ENCODE peak calls at places on chromosome 18, in five cellular contexts. W, N, R, U and M are unnamed samples. For H3K4me1, the result is how much of the 10 kb centered on the place peaks cover.

GRCh38 chr18:7684357-7684756 is 117.2 kb downstream of the PTPRM start:
- DNase-seq in R (no peak), U (no peak), N (no peak), W (no peak), M (no peak)

GRCh38 chr18:77052297-77052645 is 80.3 kb downstream of the MBP start:
- DNase-seq in R (no peak), W (no peak), N (no peak), U (no peak), M (no peak)

GRCh38 chr18:5601188-5601624 is 57.4 kb upstream of the EPB41L3 start:
- DNase-seq in R (peak), N (no peak), W (no peak), U (no peak), M (no peak)

GRCh38 chr18:3357516-3357915 is 92.5 kb upstream of the TGIF1 start:
- DNase-seq in U (no peak), W (no peak), N (no peak), R (no peak), M (no peak)

GRCh38 chr18:8084160-8084559 is 517.0 kb downstream of the PTPRM start:
- DNase-seq in R (peak), W (peak), U (peak), N (peak), M (peak)

GRCh38 chr18:24436939-24437338 is 10.5 kb downstream of the IMPACT start:
- DNase-seq in W (no peak), U (no peak), N (no peak), R (no peak), M (no peak)

GRCh38 chr18:59783138-59783537 is 85.9 kb upstream of the CCBE1 start:
- DNase-seq in U (peak), W (peak), N (peak), R (peak), M (peak)

GRCh38 chr18:77765468-77765867 is 515.8 kb downstream of the GALR1 start:
- DNase-seq in U (no peak), R (peak), W (no peak), N (no peak), M (peak)

GRCh38 chr18:78659748-78660147 is 319.9 kb upstream of the SALL3 start:
- DNase-seq in W (no peak), N (peak), U (no peak), R (no peak), M (peak)

GRCh38 chr18:35971661-35972196 is 750 bp upstream of the RMP24 start:
- DNase-seq in R (no peak), N (no peak), W (no peak), U (no peak), M (no peak)

GRCh38 chr18:30810580-30810979 is 232.0 kb downstream of the DSC3 start:
- DNase-seq in R (no peak), W (no peak), U (no peak), N (no peak), M (no peak)

GRCh38 chr18:33051397-33051796 is 278.6 kb upstream of the KLHL14 start:
- DNase-seq in R (no peak), U (peak), W (no peak), N (no peak), M (no peak)

GRCh38 chr18:78971511-78972245 is 7.9 kb upstream of the SALL3 start:
- DNase-seq in U (no peak), R (no peak), N (peak), W (no peak), M (no peak)

GRCh38 chr18:27843783-27844415 is 333.0 kb downstream of the CDH2 start:
- DNase-seq in W (peak), U (peak), R (no peak), N (no peak), M (no peak)

GRCh38 chr18:48201952-48202898 is 207.0 kb downstream of the ZBTB7C start:
- DNase-seq in N (no peak), R (no peak), U (no peak), W (no peak), M (no peak)

GRCh38 chr18:59419386-59419785 is 60.3 kb upstream of the LMAN1 start:
- DNase-seq in W (peak), U (peak), N (no peak), R (peak), M (no peak)

GRCh38 chr18:33201509-33201926 is 239.0 kb downstream of the CCDC178 start:
- DNase-seq in W (no peak), U (peak), R (peak), N (peak), M (peak)

GRCh38 chr18:51028201-51028805 is 1.7 kb upstream of the SMAD4 start:
- DNase-seq in W (peak), U (no peak), R (peak), N (no peak), M (no peak)

GRCh38 chr18:3002766-3003165 is 10.2 kb downstream of the LPIN2 start:
- DNase-seq in U (no peak), N (no peak), W (no peak), R (peak), M (no peak)

GRCh38 chr18:79506191-79507075 is 110.7 kb downstream of the NFATC1 start:
- DNase-seq in N (no peak), R (no peak), W (no peak), U (no peak), M (no peak)

GRCh38 chr18:28134774-28135173 is 42.2 kb downstream of the CDH2 start:
- DNase-seq in R (no peak), N (no peak), U (no peak), W (no peak), M (no peak)

GRCh38 chr18:80022613-80023012 is 11.6 kb upstream of the RBFA start:
- DNase-seq in W (peak), N (no peak), R (peak), U (peak), M (peak)

GRCh38 chr18:36132756-36133155 is 3.1 kb downstream of the ELP2 start:
- DNase-seq in R (no peak), N (no peak), U (no peak), W (no peak), M (no peak)

GRCh38 chr18:48018806-48019295 is 88.4 kb upstream of the SMAD2 start:
- DNase-seq in N (peak), W (no peak), R (no peak), U (no peak), M (no peak)

GRCh38 chr18:27030403-27030802 is 154.7 kb downstream of the CHST9 start:
- DNase-seq in W (no peak), U (no peak), N (no peak), R (no peak), M (no peak)

GRCh38 chr18:68840554-68841263 is 42.8 kb downstream of the CCDC102B start:
- DNase-seq in W (peak), U (peak), R (peak), N (no peak), M (peak)

GRCh38 chr18:58231930-58232329 is 187.9 kb downstream of the NEDD4L start:
- DNase-seq in R (peak), W (no peak), U (no peak), N (no peak), M (no peak)

GRCh38 chr18:8501044-8501443 is 108.2 kb upstream of the RAB12 start:
- DNase-seq in W (no peak), N (no peak), U (no peak), R (no peak), M (no peak)

GRCh38 chr18:76399613-76400391 is 95.2 kb downstream of the ZNF516 start:
- DNase-seq in R (no peak), N (no peak), W (no peak), U (no peak), M (no peak)

GRCh38 chr18:53756607-53756972 is 467.9 kb downstream of the MBD2 start:
- DNase-seq in U (no peak), R (no peak), N (no peak), W (no peak), M (no peak)

GRCh38 chr18:23228102-23229051 is 93.1 kb downstream of the CABLES1 start:
- DNase-seq in N (no peak), W (peak), U (peak), R (no peak), M (no peak)

GRCh38 chr18:23226930-23227728 is 91.8 kb downstream of the CABLES1 start:
- DNase-seq in W (peak), U (peak), N (no peak), R (peak), M (no peak)

GRCh38 chr18:23227729-23228075 is 92.4 kb downstream of the CABLES1 start:
- DNase-seq in N (no peak), W (no peak), R (no peak), U (no peak), M (no peak)

GRCh38 chr18:23225518-23225917 is 90.2 kb downstream of the CABLES1 start:
- DNase-seq in U (peak), W (peak), N (no peak), R (no peak), M (no peak)

DNA sequence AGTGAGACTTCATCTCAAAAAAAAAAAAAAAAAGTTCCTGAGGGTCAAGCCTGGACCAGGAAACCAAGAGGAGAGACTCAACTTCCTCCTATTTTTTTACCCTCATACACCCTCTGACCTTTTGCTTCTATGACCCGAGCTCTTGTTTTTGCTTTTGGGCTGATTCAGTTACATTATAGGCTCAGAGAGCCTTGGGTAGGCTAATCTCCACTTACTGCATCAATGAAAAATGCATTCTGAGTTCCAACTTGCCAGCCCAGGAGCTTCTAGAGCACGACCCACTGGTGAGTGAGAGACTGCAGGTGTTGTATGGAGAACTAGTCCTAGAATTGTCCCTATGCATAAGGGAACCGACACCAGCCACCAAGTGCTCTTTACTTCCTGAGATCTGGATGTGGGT is 91.1 kb downstream of the CABLES1 start:
- DNase-seq in N (no peak), W (peak), U (peak), R (no peak), M (no peak)
- H3K4me1 ChIP-seq in N (under half), W (under half), U (under half), R (under half), M (under half)

GRCh38 chr18:75087119-75088020 is 121.6 kb downstream of the PTGR3 start:
- DNase-seq in R (no peak), U (no peak), N (no peak), W (no peak), M (no peak)

GRCh38 chr18:75089748-75090327 is 119.1 kb downstream of the PTGR3 start:
- DNase-seq in N (no peak), R (no peak), U (no peak), W (no peak), M (no peak)

GRCh38 chr18:75088622-75089211 is 120.2 kb downstream of the PTGR3 start:
- DNase-seq in W (no peak), R (no peak), U (no peak), N (no peak), M (no peak)

GRCh38 chr18:75088021-75088506 is 120.9 kb downstream of the PTGR3 start:
- DNase-seq in U (no peak), R (no peak), W (no peak), N (no peak), M (no peak)

GRCh38 chr18:75090336-75090735 is 118.6 kb downstream of the PTGR3 start:
- DNase-seq in N (no peak), R (no peak), U (no peak), W (no peak), M (no peak)
- H4K91ac ChIP-seq in N (no peak), R (no peak), U (no peak), W (no peak), M (no peak)

GRCh38 chr18:13225261-13225660 is 6.7 kb downstream of the LDLRAD4 start:
- DNase-seq in R (no peak), W (no peak), N (no peak), U (no peak), M (no peak)
- H3K4me1 ChIP-seq in R (under half), W (under half), N (under half), U (under half), M (under half)

GRCh38 chr18:63319383-63320040 is at the start of gene BCL2:
- DNase-seq in W (peak), U (peak), N (peak), R (peak), M (no peak)

GRCh38 chr18:63322246-63322645 is 2.7 kb upstream of the BCL2 start:
- DNase-seq in N (no peak), R (peak), W (no peak), U (no peak), M (no peak)

GRCh38 chr18:63320041-63320689 is 596 bp upstream of the BCL2 start:
- DNase-seq in U (peak), N (peak), W (peak), R (peak), M (no peak)

GRCh38 chr18:63321291-63321690 is 1.7 kb upstream of the BCL2 start:
- DNase-seq in N (no peak), W (no peak), U (no peak), R (no peak), M (no peak)

GRCh38 chr18:63320690-63321265 is 1.2 kb upstream of the BCL2 start:
- DNase-seq in R (peak), W (peak), U (peak), N (peak), M (no peak)
- H4K91ac ChIP-seq in R (peak), W (no peak), U (peak), N (no peak), M (peak)

GRCh38 chr18:13581055-13581454 is 145.3 kb downstream of the FAM210A start:
- DNase-seq in N (no peak), R (no peak), W (no peak), U (no peak), M (no peak)
- H3K4me1 ChIP-seq in N (under half), R (under half), W (under half), U (under half), M (under half)

GRCh38 chr18:9827856-9828793 is 57.6 kb upstream of the TXNDC2 start:
- DNase-seq in W (peak), U (peak), R (peak), N (no peak), M (no peak)
- H4K91ac ChIP-seq in W (peak), U (peak), R (no peak), N (no peak), M (no peak)

GRCh38 chr18:74284501-74285004 is 7.2 kb downstream of the CYB5A start:
- DNase-seq in W (no peak), R (no peak), U (no peak), N (no peak), M (peak)
- H3K4me1 ChIP-seq in W (under half), R (under half), U (under half), N (under half), M (under half)

DNA sequence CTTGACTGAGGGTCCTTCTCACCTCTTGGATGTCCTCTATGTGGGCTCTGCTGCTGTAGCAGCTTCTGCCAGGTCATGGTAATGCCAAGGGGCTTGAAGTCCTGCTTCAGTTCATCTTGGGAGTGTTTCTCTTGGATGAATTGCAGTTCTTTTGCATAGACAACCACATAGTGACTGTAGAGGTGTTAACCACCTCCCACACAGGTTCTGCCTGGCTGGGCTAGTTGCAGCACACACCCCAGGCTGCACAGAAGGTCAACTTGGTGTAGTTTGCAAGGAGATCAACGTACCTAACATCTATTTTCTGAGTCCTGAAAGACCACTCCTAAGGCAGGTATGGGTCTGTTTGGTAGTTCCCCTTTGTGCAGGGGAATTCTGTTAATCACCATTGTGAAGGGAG is 108.1 kb downstream of the ADCYAP1 start:
- DNase-seq in W (no peak), U (no peak), N (no peak), R (no peak), M (no peak)
- H4K91ac ChIP-seq in W (no peak), U (no peak), N (no peak), R (no peak), M (no peak)

GRCh38 chr18:63138469-63139340 is 180.9 kb downstream of the BCL2 start:
- DNase-seq in N (peak), R (no peak), W (no peak), U (no peak), M (peak)
- H3K4me1 ChIP-seq in N (under half), R (under half), W (under half), U (under half), M (under half)